ENCODE peak calls at places on chromosomes 3 and 15, in nine cellular contexts. J is right lobe of liver, E is tibial nerve, U is heart left ventricle, G is fibroblast of lung, B is PC-9, C is omental fat pad, F is brain microvascular endothelial cell, L is choroid plexus epithelial cell. H is an unnamed sample.

GRCh38 chr3:184583345-184584000 is 21.9 kb downstream of the EPHB3 start:
- DNase-seq in J (no peak), E (no peak), U (peak; percentile 60), G (no peak), B (no peak), C (no peak), F (no peak), L (no peak), H (no peak)

GRCh38 chr3:124878561-124879394 is 8.4 kb downstream of the ITGB5 start:
- DNase-seq in J (no peak), E (no peak), U (peak; percentile 52), G (peak; percentile 96), B (peak; percentile 98), C (no peak), F (peak; percentile 91), L (peak; percentile 90), H (peak; percentile 72)

GRCh38 chr3:74631341-74631740 is 16.9 kb upstream of the CNTN3 start:
- DNase-seq in J (no peak), E (no peak), U (no peak), G (no peak), B (no peak), C (no peak), F (no peak), L (peak; percentile 48), H (no peak)

GRCh38 chr3:12473503-12473902 is 10.8 kb upstream of the TSEN2 start:
- DNase-seq in J (no peak), E (no peak), U (no peak), G (no peak), B (no peak), C (no peak), F (no peak), L (no peak), H (no peak)

GRCh38 chr15:92619380-92620101 is 36.0 kb downstream of the FAM174B start:
- DNase-seq in J (no peak), E (no peak), U (peak; percentile 25), G (peak; percentile 89), B (no peak), C (no peak), F (peak; percentile 25), L (peak; percentile 66), H (no peak)

GRCh38 chr15:37090543-37091175 is 9.7 kb downstream of the MEIS2 start:
- DNase-seq in J (no peak), E (no peak), U (no peak), G (no peak), B (no peak), C (no peak), F (no peak), L (no peak), H (no peak)

GRCh38 chr15:59751552-59752413 is 62.7 kb upstream of the BNIP2 start:
- DNase-seq in J (no peak), E (no peak), U (no peak), G (peak; percentile 3), B (peak; percentile 68), C (no peak), F (no peak), L (peak; percentile 20), H (no peak)

GRCh38 chr15:71705151-71705550 is 105.2 kb upstream of the NR2E3 start:
- DNase-seq in J (no peak), E (no peak), U (no peak), G (no peak), B (no peak), C (no peak), F (no peak), L (peak; percentile 52), H (no peak)

GRCh38 chr3:124791639-124792111 is 61.4 kb downstream of the UMPS start:
- DNase-seq in J (no peak), E (no peak), U (peak; percentile 65), G (peak; percentile 91), B (no peak), C (no peak), F (peak; percentile 97), L (peak; percentile 96), H (no peak)

GRCh38 chr15:67521770-67522568 is 1.0 kb downstream of the C15orf61 start:
- DNase-seq in J (no peak), E (no peak), U (no peak), G (peak; percentile 64), B (no peak), C (no peak), F (no peak), L (peak; percentile 43), H (no peak)

GRCh38 chr15:89433686-89434085 is 62.7 kb downstream of the RHCG start:
- DNase-seq in J (no peak), E (no peak), U (no peak), G (no peak), B (no peak), C (no peak), F (no peak), L (no peak), H (no peak)

GRCh38 chr3:15633766-15634588 is 32.4 kb downstream of the BTD start:
- DNase-seq in J (peak; percentile 78), E (no peak), U (no peak), G (peak; percentile 19), B (peak; percentile 78), C (no peak), F (no peak), L (no peak), H (no peak)

GRCh38 chr3:15638193-15638890 is 36.8 kb downstream of the BTD start:
- DNase-seq in J (no peak), E (no peak), U (no peak), G (peak; percentile 24), B (no peak), C (no peak), F (no peak), L (no peak), H (no peak)

GRCh38 chr3:15634671-15635661 is 33.4 kb downstream of the BTD start:
- DNase-seq in J (no peak), E (no peak), U (no peak), G (peak; percentile 80), B (no peak), C (no peak), F (no peak), L (peak; percentile 58), H (no peak)

GRCh38 chr3:15637131-15637951 is 35.8 kb downstream of the BTD start:
- DNase-seq in J (no peak), E (no peak), U (no peak), G (no peak), B (no peak), C (no peak), F (no peak), L (peak; percentile 35), H (no peak)

DNA sequence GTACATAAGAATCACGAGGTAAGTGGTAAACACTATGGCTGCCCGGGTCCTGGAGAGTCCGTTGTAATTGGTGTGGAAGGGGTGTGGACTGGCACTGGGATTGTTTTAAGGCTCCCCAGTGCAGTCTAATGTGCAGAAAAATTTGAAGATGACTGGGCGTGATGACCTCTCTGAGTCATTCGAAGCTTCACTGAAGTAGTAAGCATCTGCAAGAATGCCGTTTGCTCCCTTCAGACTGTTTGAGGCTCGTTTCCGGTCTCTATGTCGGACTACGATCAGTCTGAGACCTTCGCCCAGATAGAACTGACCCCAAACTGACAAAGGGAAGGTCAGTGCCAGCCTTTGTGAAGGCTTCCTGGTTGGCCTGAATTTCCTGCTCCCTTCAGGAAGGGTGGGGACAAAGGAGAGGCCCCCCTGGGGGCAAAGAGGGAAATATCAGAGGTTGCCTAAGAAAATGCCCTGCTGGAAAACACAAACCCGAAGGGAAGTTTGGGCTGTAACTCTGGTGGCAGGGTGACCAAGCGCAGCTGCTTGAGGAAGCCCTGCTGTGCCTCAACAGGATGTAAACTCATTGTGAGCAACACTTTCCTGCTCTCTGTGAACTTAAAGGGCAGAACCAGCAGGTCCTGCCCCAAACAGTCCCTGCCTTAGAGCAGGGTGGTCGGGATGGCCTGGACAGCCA is 34.6 kb downstream of the BTD start:
- DNase-seq in J (no peak), E (no peak), U (peak; percentile 62), G (peak; percentile 89), B (peak; percentile 93), C (no peak), F (peak; percentile 93), L (peak; percentile 94), H (no peak)
- TF ChIP-seq CTCF in J (no peak), E (no peak), U (no peak), G (no peak), B (no peak), C (no peak), F (peak; percentile 7), L (no peak), H (no peak)

DNA sequence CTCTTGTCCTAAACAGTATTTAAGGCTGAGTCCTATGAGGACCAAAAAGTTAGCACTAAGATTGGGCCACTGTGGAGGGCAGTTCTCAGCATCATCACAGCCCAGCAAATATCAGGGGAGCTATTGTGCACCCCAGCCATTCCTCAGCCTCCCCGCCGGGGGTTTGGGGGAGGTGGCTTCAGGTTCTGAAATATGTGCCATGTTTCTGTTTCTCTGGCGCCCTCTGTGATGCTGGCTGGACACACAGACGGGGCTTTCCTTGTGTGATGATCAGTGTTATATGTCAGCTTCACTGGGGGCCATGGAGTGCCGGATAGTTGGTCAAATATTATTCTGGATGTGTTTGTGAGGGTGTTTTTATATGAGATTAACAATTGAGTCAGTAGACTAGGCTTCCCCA is 106.8 kb downstream of the GABRG3 start:
- DNase-seq in J (no peak), E (no peak), U (no peak), G (no peak), B (no peak), C (no peak), F (no peak), L (no peak), H (no peak)
- TF ChIP-seq CTCF in J (no peak), E (no peak), U (no peak), G (no peak), B (no peak), C (no peak), F (no peak), L (no peak), H (no peak)

GRCh38 chr3:43211681-43212080 is 74.7 kb upstream of the SNRK start:
- DNase-seq in J (no peak), E (no peak), U (no peak), G (no peak), B (no peak), C (no peak), F (no peak), L (no peak), H (no peak)

GRCh38 chr3:43207628-43208085 is 78.7 kb upstream of the SNRK start:
- DNase-seq in J (no peak), E (no peak), U (no peak), G (peak; percentile 36), B (no peak), C (no peak), F (no peak), L (no peak), H (peak; percentile 53)

GRCh38 chr3:43203022-43203421 is 83.3 kb upstream of the SNRK start:
- DNase-seq in J (no peak), E (no peak), U (no peak), G (no peak), B (no peak), C (no peak), F (no peak), L (no peak), H (no peak)

GRCh38 chr3:43210049-43211027 is 76.0 kb upstream of the SNRK start:
- DNase-seq in J (no peak), E (no peak), U (peak; percentile 28), G (no peak), B (no peak), C (no peak), F (no peak), L (no peak), H (no peak)

GRCh38 chr3:43206632-43207031 is 79.7 kb upstream of the SNRK start:
- DNase-seq in J (no peak), E (no peak), U (no peak), G (no peak), B (no peak), C (no peak), F (no peak), L (no peak), H (no peak)
- TF ChIP-seq CTCF in J (no peak), E (no peak), U (no peak), G (no peak), B (no peak), C (no peak), F (no peak), L (peak; percentile 25), H (no peak)

GRCh38 chr3:126113733-126114132 is 29.8 kb upstream of the SLC41A3 start:
- DNase-seq in J (peak; percentile 48), E (no peak), U (no peak), G (no peak), B (no peak), C (no peak), F (no peak), L (peak; percentile 23), H (peak; percentile 51)
- TF ChIP-seq CTCF in J (no peak), E (no peak), U (peak; percentile 24), G (peak; percentile 27), B (no peak), C (no peak), F (peak; percentile 58), L (peak; percentile 51), H (peak; percentile 46)

H was measured in Calu3.